ENCODE peak calls at places on chromosomes 4 and X, in eight cellular contexts. E, H, Z, G, X, F, R and U are unnamed samples.

GRCh38 chr4:30208731-30209435 is 511.3 kb upstream of the PCDH7 start:
- DNase-seq in R (peak), H (no peak), Z (peak), F (no peak), G (no peak), E (peak), X (peak), U (no peak)

GRCh38 chrX:153411255-153411987 is at the start of gene ZFP92:
- DNase-seq in H (peak), G (no peak), X (no peak), Z (no peak), F (no peak), E (no peak), R (no peak), U (peak)

GRCh38 chr4:17932041-17932440 is 89.5 kb downstream of the LCORL start:
- DNase-seq in G (no peak), R (no peak), E (peak), H (no peak), F (no peak), Z (peak), X (no peak), U (no peak)

GRCh38 chrX:15738686-15739016 is 581 bp downstream of the CA5B start:
- DNase-seq in Z (no peak), E (no peak), H (no peak), X (no peak), G (peak), R (no peak), F (no peak), U (no peak)

GRCh38 chr4:151291485-151291884 is 14.5 kb downstream of the PRSS48 start:
- DNase-seq in H (peak), G (no peak), F (no peak), X (no peak), R (peak), E (no peak), Z (no peak), U (no peak)

GRCh38 chr4:88098993-88099752 is 59.3 kb downstream of the ABCG2 start:
- DNase-seq in F (no peak), X (no peak), Z (no peak), E (no peak), G (no peak), H (no peak), R (no peak), U (no peak)

GRCh38 chr4:138192113-138192512 is 50.0 kb downstream of the SLC7A11 start:
- DNase-seq in G (no peak), F (no peak), E (peak), R (peak), H (peak), Z (peak), X (peak), U (peak)

GRCh38 chr4:174592985-174593335 is 70.7 kb upstream of the HPGD start:
- DNase-seq in X (no peak), F (no peak), H (peak), Z (peak), R (peak), E (peak), G (no peak), U (no peak)

GRCh38 chrX:49838374-49838773 is 9.3 kb downstream of the PAGE4 start:
- DNase-seq in E (peak), H (peak), G (peak), R (peak), F (peak), Z (peak), X (peak), U (peak)

GRCh38 chrX:120207009-120207610 is 43.5 kb upstream of the ZBTB33 start:
- DNase-seq in G (no peak), R (no peak), F (no peak), H (no peak), X (no peak), E (no peak), Z (no peak), U (no peak)

GRCh38 chrX:42140320-42140719 is 217.0 kb upstream of the CASK start:
- DNase-seq in R (no peak), E (no peak), G (no peak), X (no peak), F (no peak), H (no peak), Z (no peak), U (no peak)

DNA sequence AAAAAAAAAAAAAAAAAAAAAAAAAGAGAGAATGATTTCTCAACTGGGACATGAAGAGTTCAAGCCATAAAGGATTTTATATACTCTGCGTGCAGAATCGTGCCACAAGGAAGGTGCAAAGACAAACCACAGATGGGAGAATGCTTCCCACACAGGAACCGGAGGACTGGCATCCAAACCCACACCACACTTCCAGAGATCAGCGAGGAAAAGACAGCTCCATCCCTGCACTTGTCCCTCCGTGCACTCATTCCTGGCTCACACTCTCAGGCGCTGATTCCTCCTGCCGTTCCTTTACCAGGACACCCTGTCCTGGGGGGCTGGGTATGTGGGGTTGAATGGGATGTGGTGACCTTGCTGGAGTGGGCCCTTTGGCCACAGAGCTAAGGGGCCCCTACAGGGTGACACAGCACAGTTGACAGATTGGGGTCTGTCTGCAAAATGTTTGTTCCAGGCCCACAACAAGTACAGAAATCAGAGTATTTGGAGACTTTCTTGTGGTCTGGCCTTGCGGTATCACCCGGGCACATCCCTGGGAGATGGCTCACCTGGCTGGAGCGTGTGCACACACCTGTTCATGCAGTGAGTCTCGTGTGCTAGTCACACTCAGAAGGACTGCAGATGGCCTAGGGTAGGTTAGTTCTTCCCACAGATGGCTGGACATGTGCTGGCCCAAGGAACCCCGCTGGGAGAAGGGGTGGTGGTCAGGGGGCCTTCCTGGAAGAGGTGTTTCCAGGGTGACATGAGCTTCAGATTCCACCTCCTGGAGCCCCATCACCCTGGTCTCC is 55.4 kb upstream of the GPR78 start:
- DNase-seq in Z (no peak), R (no peak), F (no peak), E (no peak), G (no peak), H (peak), X (no peak), U (no peak)
- H3K4me2 ChIP-seq in Z (no peak), R (no peak), F (no peak), E (no peak), G (no peak), H (no peak), X (no peak), U (no peak)

GRCh38 chrX:38639730-38640129 is 78.4 kb downstream of the TSPAN7 start:
- DNase-seq in F (no peak), R (no peak), G (no peak), Z (no peak), E (no peak), X (no peak), H (no peak), U (no peak)

GRCh38 chrX:38632516-38632915 is 71.2 kb downstream of the TSPAN7 start:
- DNase-seq in H (no peak), R (no peak), G (no peak), F (no peak), E (no peak), Z (no peak), X (no peak), U (no peak)

GRCh38 chrX:38636949-38637819 is 75.8 kb downstream of the TSPAN7 start:
- DNase-seq in G (no peak), H (no peak), F (no peak), X (no peak), E (no peak), Z (no peak), R (no peak), U (no peak)

GRCh38 chrX:38638952-38639529 is 77.7 kb downstream of the TSPAN7 start:
- DNase-seq in F (no peak), X (peak), E (no peak), H (no peak), R (no peak), G (no peak), Z (no peak), U (no peak)

GRCh38 chrX:38634665-38635064 is 73.3 kb downstream of the TSPAN7 start:
- DNase-seq in R (no peak), E (no peak), X (peak), Z (no peak), F (no peak), G (no peak), H (no peak), U (no peak)
- H3K4me2 ChIP-seq in R (no peak), E (no peak), X (no peak), Z (no peak), F (no peak), G (no peak), H (no peak), U (no peak)

GRCh38 chr4:163565228-163566040 is 70.9 kb downstream of the TMA16 start:
- DNase-seq in R (no peak), F (no peak), E (no peak), Z (no peak), G (no peak), H (no peak), X (peak), U (peak)
- H3K4me2 ChIP-seq in R (no peak), F (no peak), E (no peak), Z (no peak), G (no peak), H (no peak), X (no peak), U (peak)

DNA sequence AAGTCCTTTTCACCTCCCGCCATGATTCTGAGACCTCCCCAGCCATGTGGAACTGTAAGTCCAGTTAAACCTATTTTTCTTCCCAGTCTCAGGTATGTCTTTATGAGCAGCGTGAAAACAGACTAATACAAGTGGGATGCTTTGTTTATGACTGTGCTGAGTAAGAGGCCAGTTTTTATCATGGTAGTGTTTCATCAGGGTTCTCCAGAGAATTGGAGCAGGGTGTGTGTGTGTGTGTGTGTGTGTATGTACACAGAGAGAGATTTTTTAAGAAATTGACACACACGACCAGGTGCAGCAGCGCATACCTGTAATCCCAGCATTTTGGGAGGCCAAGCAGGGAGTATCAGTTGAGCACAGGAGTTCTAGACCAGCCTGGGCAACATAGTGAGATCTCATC is 34.6 kb upstream of the SLC2A9 start:
- DNase-seq in F (no peak), X (no peak), R (no peak), Z (peak), H (no peak), G (no peak), E (no peak), U (no peak)
- H3K4me2 ChIP-seq in F (no peak), X (no peak), R (no peak), Z (no peak), H (no peak), G (no peak), E (no peak), U (no peak)

GRCh38 chr4:5753766-5754528 is 42.9 kb downstream of the EVC start:
- DNase-seq in X (no peak), F (no peak), H (peak), G (no peak), E (peak), R (peak), Z (peak), U (no peak)
- H3K4me2 ChIP-seq in X (no peak), F (no peak), H (no peak), G (no peak), E (no peak), R (peak), Z (no peak), U (no peak)

GRCh38 chr4:155673453-155673979 is 6.9 kb downstream of the GUCY1A1 start:
- DNase-seq in R (no peak), F (no peak), X (no peak), H (no peak), E (no peak), Z (no peak), G (no peak), U (no peak)
- H3K4me2 ChIP-seq in R (no peak), F (no peak), X (no peak), H (no peak), E (no peak), Z (no peak), G (no peak), U (no peak)